ENCODE peak calls at places on chromosome 10, in four cellular contexts. I, O, S and A are unnamed samples.

GRCh38 chr10:115935731-115936130 is 337.3 kb downstream of the GFRA1 start:
- DNase-seq in I (no peak), O (no peak), S (no peak), A (no peak)

GRCh38 chr10:113326160-113327111 is 226.4 kb upstream of the HABP2 start:
- DNase-seq in I (peak), S (no peak), O (no peak), A (peak)

GRCh38 chr10:72740526-72740925 is 48.6 kb downstream of the MCU start:
- DNase-seq in O (no peak), S (peak), I (peak), A (peak)

GRCh38 chr10:15321431-15322321 is 49.4 kb downstream of the FAM171A1 start:
- DNase-seq in O (no peak), I (no peak), S (no peak), A (no peak)

GRCh38 chr10:49115015-49115795 is at the start of gene VSTM4:
- DNase-seq in S (peak), O (no peak), I (no peak), A (peak)

GRCh38 chr10:132637477-132638129 is 100.0 kb downstream of the INPP5A start:
- DNase-seq in S (no peak), O (no peak), I (peak), A (peak)

GRCh38 chr10:90430186-90430585 is 427.7 kb downstream of the HTR7 start:
- DNase-seq in I (no peak), S (no peak), O (no peak), A (no peak)

GRCh38 chr10:686155-686931 is 3.1 kb downstream of the DIP2C start:
- DNase-seq in S (no peak), I (no peak), O (no peak), A (no peak)

GRCh38 chr10:59342723-59343122 is 19.6 kb downstream of the FAM13C start:
- DNase-seq in S (no peak), O (no peak), I (no peak), A (no peak)

GRCh38 chr10:35347088-35347487 is 10.8 kb downstream of the CCNY start:
- DNase-seq in S (no peak), I (no peak), O (no peak), A (no peak)

GRCh38 chr10:132834891-132835847 is 49.2 kb upstream of the NKX6-2 start:
- DNase-seq in I (no peak), S (no peak), O (no peak), A (no peak)

GRCh38 chr10:133353988-133354605 is 3.7 kb downstream of the FUOM start:
- DNase-seq in S (no peak), O (no peak), I (no peak), A (no peak)

GRCh38 chr10:8326702-8327423 is 272.4 kb downstream of the GATA3 start:
- DNase-seq in S (no peak), I (no peak), O (no peak), A (no peak)

GRCh38 chr10:971150-971542 is 17.1 kb upstream of the GTPBP4 start:
- DNase-seq in O (no peak), S (no peak), I (no peak), A (no peak)

GRCh38 chr10:34687434-34688205 is 127.5 kb downstream of the PARD3 start:
- DNase-seq in I (no peak), O (no peak), S (no peak), A (no peak)

GRCh38 chr10:127945335-127945734 is 38.4 kb downstream of the PTPRE start:
- DNase-seq in S (no peak), I (no peak), O (peak), A (no peak)

GRCh38 chr10:84352251-84352842 is 24.0 kb downstream of the CCSER2 start:
- DNase-seq in I (peak), O (peak), S (peak), A (peak)

GRCh38 chr10:80477813-80478212 is 23.7 kb downstream of the TSPAN14 start:
- DNase-seq in I (peak), S (no peak), O (no peak), A (no peak)

GRCh38 chr10:60444494-60445064 is 54.9 kb upstream of the ANK3 start:
- DNase-seq in I (no peak), S (no peak), O (no peak), A (peak)

GRCh38 chr10:7170626-7171322 is 240.1 kb downstream of the SFMBT2 start:
- DNase-seq in O (no peak), S (no peak), I (no peak), A (no peak)

GRCh38 chr10:122655524-122656307 is 43.9 kb downstream of the C10orf120 start:
- DNase-seq in O (no peak), S (no peak), I (no peak), A (no peak)

GRCh38 chr10:62843591-62843990 is 27.4 kb upstream of the EGR2 start:
- DNase-seq in I (no peak), S (no peak), O (no peak), A (no peak)

GRCh38 chr10:46518028-46518725 is 38.3 kb downstream of the GPRIN2 start:
- DNase-seq in S (peak), I (no peak), O (no peak), A (no peak)

GRCh38 chr10:58909881-58910280 is 266.6 kb upstream of the PHYHIPL start:
- DNase-seq in I (no peak), S (no peak), O (no peak), A (no peak)

GRCh38 chr10:101135151-101136006 is 4.3 kb downstream of the TLX1 start:
- DNase-seq in S (no peak), I (no peak), O (no peak), A (no peak)

GRCh38 chr10:11560076-11560709 is 51.3 kb downstream of the USP6NL start:
- DNase-seq in O (no peak), S (no peak), I (no peak), A (no peak)

GRCh38 chr10:52454476-52454875 is 140.4 kb downstream of the DKK1 start:
- DNase-seq in O (no peak), I (no peak), S (no peak), A (no peak)

GRCh38 chr10:126207313-126207771 is 180.9 kb downstream of the ADAM12 start:
- DNase-seq in S (no peak), O (no peak), I (no peak), A (no peak)

GRCh38 chr10:14010083-14010551 is 320.6 kb downstream of the FRMD4A start:
- DNase-seq in O (no peak), S (no peak), I (no peak), A (peak)

GRCh38 chr10:132836832-132837540 is 51.0 kb upstream of the NKX6-2 start:
- DNase-seq in I (peak), S (no peak), O (peak), A (peak)

GRCh38 chr10:88647216-88647615 is 17.0 kb upstream of the LIPF start:
- DNase-seq in S (no peak), O (no peak), I (no peak), A (no peak)

GRCh38 chr10:132360766-132361447 is 28.9 kb downstream of the LRRC27 start:
- DNase-seq in S (no peak), O (peak), I (peak), A (peak)

GRCh38 chr10:95275726-95276366 is 15.0 kb downstream of the PDLIM1 start:
- DNase-seq in S (no peak), I (no peak), O (no peak), A (no peak)

GRCh38 chr10:73871915-73872710 is 2.2 kb downstream of the CAMK2G start:
- DNase-seq in O (no peak), I (no peak), S (no peak), A (no peak)

GRCh38 chr10:34335960-34336359 is 479.1 kb downstream of the PARD3 start:
- DNase-seq in O (no peak), S (no peak), I (no peak), A (no peak)

GRCh38 chr10:86583983-86584382 is 62.4 kb upstream of the WAPL start:
- DNase-seq in I (peak), O (no peak), S (peak), A (peak)
- TF ChIP-seq CTCF in I (no peak), O (peak), S (no peak), A (peak)

GRCh38 chr10:91590904-91591791 is 41.7 kb downstream of the PPP1R3C start:
- DNase-seq in O (no peak), S (peak), I (peak), A (no peak)
- TF ChIP-seq CTCF in O (no peak), S (no peak), I (no peak), A (no peak)

DNA sequence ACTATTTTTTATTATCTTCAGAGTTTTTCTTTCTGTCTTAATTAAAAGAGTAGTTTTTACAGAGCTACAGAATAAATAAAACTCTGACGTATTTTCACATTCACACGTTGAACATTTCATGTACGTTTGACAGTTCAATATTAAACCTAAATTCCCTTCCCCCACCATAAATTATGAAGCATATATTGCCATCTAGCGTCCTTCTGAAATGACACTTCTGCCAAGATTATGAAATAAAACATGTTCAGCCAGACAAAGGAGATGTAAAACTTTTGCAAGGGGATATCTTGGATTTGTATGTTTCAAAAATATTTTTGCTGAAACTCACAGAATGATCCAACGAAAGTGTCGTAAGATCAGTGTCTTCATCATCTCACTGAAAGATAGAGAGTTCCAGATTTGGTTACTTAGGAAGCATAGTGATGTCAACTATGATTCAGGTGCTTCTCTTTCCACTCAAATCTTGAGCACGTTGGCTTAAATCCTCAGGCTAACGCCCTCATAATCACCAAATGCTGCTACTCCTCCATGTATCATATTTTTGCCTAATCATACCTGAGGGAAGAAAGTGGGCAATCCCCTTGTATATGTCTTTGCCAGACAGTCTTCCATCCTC is 904.3 kb downstream of the XPNPEP1 start:
- DNase-seq in S (no peak), I (no peak), O (no peak), A (no peak)
- TF ChIP-seq CTCF in S (no peak), I (no peak), O (no peak), A (no peak)

DNA sequence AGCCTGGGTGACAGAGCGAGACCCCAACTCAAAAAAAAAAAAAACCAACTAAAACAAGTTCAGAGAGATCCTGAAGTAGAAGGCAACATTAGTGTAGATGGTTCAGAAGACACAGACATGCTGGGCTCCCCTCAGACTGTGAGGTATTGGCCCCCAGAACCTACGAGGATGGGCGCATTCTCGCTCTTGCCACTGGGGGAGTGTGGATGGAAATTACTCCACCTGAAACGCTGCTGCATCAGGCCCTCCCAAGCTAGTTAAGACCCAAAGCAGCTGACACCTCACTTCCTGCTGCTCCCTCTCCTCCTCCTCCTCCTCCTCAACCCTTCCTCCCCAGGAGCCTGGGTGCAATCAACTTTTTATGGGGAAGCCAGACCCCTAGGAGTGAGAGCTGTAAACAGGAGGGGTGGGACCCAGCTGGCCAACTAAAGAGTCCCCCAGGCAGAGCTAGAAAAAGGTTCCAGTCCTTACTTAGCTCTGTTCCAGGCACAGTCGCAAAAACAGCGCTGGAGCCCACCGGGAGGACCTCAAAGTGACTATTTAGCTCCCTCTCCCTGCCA is 7.4 kb downstream of the SH3PXD2A start:
- DNase-seq in O (no peak), I (peak), S (no peak), A (peak)
- TF ChIP-seq CTCF in O (no peak), I (no peak), S (no peak), A (peak)

DNA sequence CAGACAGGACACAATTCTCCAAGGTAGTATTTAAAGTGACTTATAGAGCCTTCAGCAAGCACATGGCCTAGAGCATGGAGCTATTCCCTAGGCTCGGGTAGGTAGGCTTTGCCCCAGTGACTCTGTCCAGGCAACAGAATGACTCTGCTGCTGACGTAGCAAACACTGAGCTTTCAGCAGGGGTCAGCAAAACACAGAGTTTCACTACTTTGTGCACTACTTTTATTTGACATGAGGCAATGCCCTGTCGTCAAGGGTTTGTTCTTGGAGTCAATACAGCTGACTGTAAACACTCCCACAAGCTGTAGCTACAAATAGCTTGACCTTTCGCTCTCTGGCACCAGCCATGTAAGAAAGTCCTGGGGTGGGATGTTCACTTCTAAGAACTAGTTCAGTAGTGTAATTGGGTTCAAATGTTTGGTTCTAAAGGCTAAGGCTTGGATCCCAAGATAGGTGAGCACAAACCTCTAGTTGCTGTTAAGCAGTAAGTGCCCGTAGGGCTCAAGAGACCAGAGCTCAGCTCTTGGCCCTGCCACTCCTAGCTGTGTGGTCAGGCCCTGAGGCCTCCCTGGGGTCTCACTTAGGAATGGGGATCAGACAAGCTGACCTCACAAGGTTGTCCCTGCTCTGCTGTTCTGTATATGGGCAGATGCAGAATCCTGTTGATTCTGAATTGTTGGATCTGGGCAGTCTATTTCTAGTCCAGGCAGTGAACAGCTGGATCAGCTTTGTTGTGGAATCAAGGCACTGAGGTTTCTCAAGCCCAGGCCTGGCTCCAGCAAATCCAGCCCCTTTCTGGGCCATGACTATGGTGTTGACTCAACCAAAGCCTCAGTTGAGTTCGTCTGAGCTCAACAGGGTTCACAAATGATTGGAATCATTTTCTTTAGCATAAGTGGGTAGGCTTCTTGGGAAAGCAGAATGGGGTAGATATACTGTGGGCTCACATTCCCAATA is 10.7 kb downstream of the NODAL start:
- DNase-seq in O (no peak), I (no peak), S (peak), A (peak)
- TF ChIP-seq CTCF in O (no peak), I (no peak), S (peak), A (peak)

GRCh38 chr10:32646535-32646934 is 200.6 kb downstream of the CCDC7 start:
- DNase-seq in O (no peak), I (no peak), S (no peak), A (no peak)

GRCh38 chr10:32650246-32650655 is 204.3 kb downstream of the CCDC7 start:
- DNase-seq in S (no peak), O (no peak), I (no peak), A (no peak)
- TF ChIP-seq CTCF in S (no peak), O (no peak), I (no peak), A (peak)

DNA sequence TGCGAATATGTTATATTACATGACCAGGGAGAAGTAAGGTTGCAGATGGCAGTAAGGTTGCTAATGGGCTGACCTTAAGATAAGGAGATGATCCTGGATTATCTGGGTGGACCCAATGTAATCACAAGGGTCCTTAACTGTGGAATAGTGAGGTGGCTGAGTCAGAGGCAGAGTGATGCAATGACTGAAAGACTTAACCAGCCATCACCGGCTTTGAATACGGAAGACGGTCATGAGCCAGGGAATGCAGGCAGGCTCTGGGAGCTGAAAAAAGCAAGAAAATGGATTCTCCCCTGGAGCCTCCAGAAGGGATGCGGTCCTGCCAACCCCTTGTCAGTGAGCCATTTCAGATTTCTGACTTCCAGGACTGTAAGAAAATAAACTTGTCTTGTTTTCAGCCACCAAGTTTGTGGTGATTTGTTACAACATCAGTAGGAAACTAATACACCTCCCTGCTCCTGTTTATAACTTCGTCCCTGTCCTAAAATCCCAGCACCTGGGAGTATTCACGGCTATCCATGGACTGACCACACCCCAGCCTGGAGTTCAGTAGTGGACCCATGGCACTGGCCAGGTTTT is 4.6 kb upstream of the C10orf95 start:
- DNase-seq in I (no peak), O (no peak), S (no peak), A (no peak)
- TF ChIP-seq CTCF in I (no peak), O (no peak), S (no peak), A (no peak)

GRCh38 chr10:50416181-50416824 is 165.0 kb upstream of the ASAH2 start:
- DNase-seq in I (peak), S (no peak), O (no peak), A (no peak)
- TF ChIP-seq CTCF in I (no peak), S (no peak), O (no peak), A (no peak)

GRCh38 chr10:22805304-22805703 is 90.9 kb upstream of the PIP4K2A start:
- DNase-seq in I (no peak), S (no peak), O (no peak), A (no peak)
- TF ChIP-seq CTCF in I (no peak), S (no peak), O (no peak), A (no peak)

DNA sequence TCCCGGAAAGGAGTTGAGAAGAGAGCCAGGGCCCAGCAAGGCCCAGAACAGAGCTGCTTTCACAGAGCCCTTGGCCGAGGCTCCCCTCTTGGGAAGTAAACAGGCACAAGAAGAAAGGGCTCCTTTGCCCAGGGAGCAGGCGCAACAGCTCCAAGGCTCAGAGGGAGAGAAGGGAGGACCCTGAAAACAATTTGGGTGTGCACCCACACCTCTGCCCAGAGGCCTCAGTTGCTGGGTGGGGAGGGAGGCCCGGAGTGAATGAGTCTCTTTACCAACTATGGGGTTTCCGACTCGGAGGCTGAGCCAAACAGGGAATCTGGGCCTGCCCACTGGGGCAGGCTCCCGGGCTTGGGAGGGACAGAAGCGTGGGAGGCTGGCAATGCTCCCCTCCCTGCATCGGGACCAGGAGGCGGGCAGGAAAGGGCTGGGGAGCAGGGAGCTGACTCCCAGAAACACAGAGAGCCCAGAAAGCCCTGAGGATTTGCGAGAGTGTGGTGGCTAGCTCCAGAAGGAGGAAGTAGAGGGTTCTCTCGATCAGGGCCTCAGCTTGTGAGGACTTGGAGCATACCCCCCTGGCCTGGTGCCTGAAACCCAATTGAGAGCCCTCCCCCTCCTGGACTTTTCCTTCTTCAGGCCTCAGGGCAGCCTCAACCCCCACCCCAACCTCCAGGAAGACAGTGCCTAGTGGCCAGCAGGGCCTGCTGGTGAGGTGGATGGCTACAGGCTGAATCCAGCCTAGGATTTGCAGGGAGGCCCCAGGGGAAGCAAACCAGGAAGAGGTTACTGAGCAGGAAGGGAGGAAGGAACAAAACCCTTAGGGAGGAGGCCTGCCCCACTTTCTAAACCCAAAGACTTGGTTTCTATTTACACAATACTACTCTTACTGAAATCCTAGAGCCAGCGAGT is 6.2 kb downstream of the C10orf105 start:
- DNase-seq in O (no peak), S (no peak), I (no peak), A (no peak)
- TF ChIP-seq CTCF in O (no peak), S (no peak), I (no peak), A (no peak)